ENCODE peak calls at places on chromosomes 5 and 9, in nine cellular contexts. H, Z, F, T, G, L, K, E and P are unnamed samples.

GRCh38 chr9:776086-776485 is 65.4 kb upstream of the DMRT1 start:
- DNase-seq in E (no peak), T (no peak), Z (no peak), L (no peak), G (no peak), F (no peak), H (no peak), K (no peak), P (no peak)

GRCh38 chr5:97998946-97999345 is 774.5 kb upstream of the RGMB start:
- DNase-seq in K (no peak), E (no peak), Z (no peak), T (no peak), F (no peak), L (peak), H (no peak), G (no peak), P (peak)

GRCh38 chr9:115004535-115004934 is 74.1 kb upstream of the TNFSF8 start:
- DNase-seq in E (no peak), L (no peak), Z (no peak), H (no peak), K (no peak), G (no peak), F (no peak), T (no peak), P (no peak)

GRCh38 chr9:81389569-81389993 is 299.8 kb downstream of the TLE1 start:
- DNase-seq in E (no peak), F (no peak), H (peak), Z (no peak), G (no peak), L (no peak), T (peak), K (peak), P (no peak)

GRCh38 chr5:159704160-159704559 is 212.1 kb upstream of the ADRA1B start:
- DNase-seq in K (no peak), T (no peak), H (no peak), G (no peak), F (no peak), L (no peak), E (no peak), Z (no peak), P (no peak)

GRCh38 chr5:139474815-139475791 is 4.3 kb downstream of the SMIM33 start:
- DNase-seq in H (peak), K (no peak), T (no peak), E (peak), L (no peak), G (peak), F (no peak), Z (no peak), P (no peak)

GRCh38 chr9:94945191-94946144 is 219.0 kb downstream of the AOPEP start:
- DNase-seq in E (no peak), G (no peak), K (no peak), H (peak), T (peak), L (no peak), F (no peak), Z (no peak), P (peak)

GRCh38 chr5:77924081-77924480 is 147.9 kb upstream of the TBCA start:
- DNase-seq in L (no peak), H (peak), Z (no peak), G (no peak), E (no peak), K (peak), F (no peak), T (no peak), P (no peak)

GRCh38 chr9:5188060-5188707 is 2.7 kb upstream of the INSL6 start:
- DNase-seq in E (no peak), L (no peak), Z (no peak), H (no peak), F (no peak), G (no peak), T (no peak), K (no peak), P (no peak)

GRCh38 chr9:33375841-33376321 is 26.5 kb downstream of the AQP7 start:
- DNase-seq in Z (no peak), H (no peak), F (no peak), K (no peak), L (no peak), E (no peak), G (no peak), T (no peak), P (no peak)

GRCh38 chr9:83572524-83572923 is 34.3 kb upstream of the FRMD3 start:
- DNase-seq in L (peak), H (peak), K (no peak), F (no peak), G (no peak), Z (no peak), E (no peak), T (peak), P (no peak)

GRCh38 chr5:138305797-138306196 is 25.8 kb downstream of the CDC25C start:
- DNase-seq in F (no peak), L (no peak), E (no peak), K (no peak), H (no peak), T (no peak), Z (no peak), G (no peak), P (no peak)

GRCh38 chr9:115943591-115944165 is 209.9 kb upstream of the PAPPA start:
- DNase-seq in H (no peak), E (no peak), L (no peak), F (no peak), T (no peak), K (no peak), G (no peak), Z (no peak), P (no peak)

GRCh38 chr9:2872941-2873323 is 29.0 kb upstream of the PUM3 start:
- DNase-seq in E (peak), G (no peak), T (no peak), L (no peak), H (no peak), F (no peak), K (no peak), Z (no peak), P (no peak)